ENCODE peak calls at places on chromosomes 4 and X, in six cellular contexts. R is GM23248, I is MM.1S, S is neural progenitor cell, B is PC-9, T is PC-3. X is an unnamed sample.

GRCh38 chr4:17447056-17447455 is 64.8 kb downstream of the QDPR start:
- DNase-seq in R (peak; percentile 50), I (no peak), S (no peak), B (peak; percentile 43), T (no peak), X (no peak)

GRCh38 chr4:151674804-151675290 is 86.0 kb downstream of the GATB start:
- DNase-seq in R (peak; percentile 54), I (no peak), S (peak; percentile 73), B (no peak), T (no peak), X (peak; percentile 87)

GRCh38 chr4:149823770-149824221 is 8.2 kb upstream of the IQCM start:
- DNase-seq in R (peak; percentile 92), I (no peak), S (no peak), B (no peak), T (peak; percentile 79), X (no peak)

GRCh38 chrX:100748133-100748532 is 16.2 kb upstream of the SYTL4 start:
- DNase-seq in R (no peak), I (no peak), S (no peak), B (peak; percentile 87), T (peak; percentile 44), X (no peak)

GRCh38 chrX:110021180-110022022 is 18.5 kb downstream of the TMEM164 start:
- DNase-seq in R (peak; percentile 72), I (no peak), S (no peak), B (no peak), T (no peak), X (no peak)

GRCh38 chr4:385934-386707 is 48.5 kb downstream of the ZNF141 start:
- DNase-seq in R (no peak), I (no peak), S (no peak), B (no peak), T (no peak), X (peak; percentile 97)

GRCh38 chrX:41419082-41419481 is 28.1 kb upstream of the NYX start:
- DNase-seq in R (no peak), I (no peak), S (no peak), B (no peak), T (no peak), X (no peak)

GRCh38 chrX:666762-667161 is 36.2 kb downstream of the SHOX start:
- DNase-seq in R (no peak), I (no peak), S (no peak), B (no peak), T (no peak), X (peak; percentile 44)

GRCh38 chr4:148951346-148951745 is 509.1 kb upstream of the NR3C2 start:
- DNase-seq in R (no peak), I (no peak), S (no peak), B (no peak), T (peak; percentile 27), X (no peak)

GRCh38 chr4:116906758-116907157 is 178.6 kb downstream of the TRAM1L1 start:
- DNase-seq in R (no peak), I (no peak), S (no peak), B (no peak), T (no peak), X (no peak)

GRCh38 chr4:183532823-183533222 is 28.0 kb downstream of the ING2 start:
- DNase-seq in R (no peak), I (no peak), S (no peak), B (no peak), T (peak; percentile 80), X (no peak)

GRCh38 chrX:17812763-17813162 is 48.3 kb downstream of the RAI2 start:
- DNase-seq in R (peak; percentile 30), I (no peak), S (peak; percentile 49), B (no peak), T (peak; percentile 37), X (peak; percentile 39)

GRCh38 chr4:189129044-189129443 is 811.6 kb upstream of the FRG1 start:
- DNase-seq in R (no peak), I (no peak), S (no peak), B (no peak), T (no peak), X (no peak)

GRCh38 chr4:2172627-2173231 is 69.2 kb downstream of the HAUS3 start:
- DNase-seq in R (no peak), I (no peak), S (no peak), B (no peak), T (no peak), X (no peak)

GRCh38 chr4:54958236-54958635 is 167.2 kb downstream of the KDR start:
- DNase-seq in R (peak; percentile 7), I (no peak), S (no peak), B (no peak), T (no peak), X (no peak)

GRCh38 chr4:25550376-25551030 is 105.1 kb upstream of the SLC34A2 start:
- DNase-seq in R (no peak), I (no peak), S (no peak), B (no peak), T (peak; percentile 51), X (no peak)

GRCh38 chrX:117998171-117998570 is 118.4 kb downstream of the KLHL13 start:
- DNase-seq in R (no peak), I (no peak), S (no peak), B (no peak), T (no peak), X (no peak)

GRCh38 chr4:74886490-74886889 is 46.4 kb upstream of the PARM1 start:
- DNase-seq in R (peak; percentile 76), I (no peak), S (no peak), B (no peak), T (no peak), X (no peak)

GRCh38 chr4:67393699-67394281 is 151.5 kb downstream of the CENPC start:
- DNase-seq in R (peak; percentile 51), I (peak; percentile 35), S (peak; percentile 57), B (no peak), T (peak; percentile 78), X (peak; percentile 67)

GRCh38 chr4:71064521-71064920 is 71.1 kb downstream of the DCK start:
- DNase-seq in R (no peak), I (no peak), S (no peak), B (no peak), T (no peak), X (no peak)

GRCh38 chr4:142474398-142475087 is 371.6 kb downstream of the INPP4B start:
- DNase-seq in R (peak; percentile 56), I (peak; percentile 97), S (no peak), B (peak; percentile 98), T (peak; percentile 98), X (no peak)

GRCh38 chr4:16032871-16033505 is 50.8 kb downstream of the PROM1 start:
- DNase-seq in R (no peak), I (no peak), S (peak; percentile 69), B (no peak), T (no peak), X (peak; percentile 62)

GRCh38 chr4:87913871-87914270 is 61.6 kb upstream of the SPP1 start:
- DNase-seq in R (peak; percentile 18), I (no peak), S (no peak), B (no peak), T (no peak), X (no peak)

GRCh38 chr4:161714928-161715327 is 448.9 kb downstream of the FSTL5 start:
- DNase-seq in R (no peak), I (no peak), S (no peak), B (no peak), T (no peak), X (no peak)

GRCh38 chrX:11424903-11425674 is 131.9 kb downstream of the AMELX start:
- DNase-seq in R (no peak), I (no peak), S (no peak), B (no peak), T (peak; percentile 57), X (no peak)

GRCh38 chrX:136625246-136625645 is 22.7 kb upstream of the CD40LG start:
- DNase-seq in R (no peak), I (no peak), S (no peak), B (no peak), T (no peak), X (no peak)
- H3F3A ChIP-seq in R (no peaks in the 10 kb centered on the region), I (no peaks in the 10 kb centered on the region), S (no peaks in the 10 kb centered on the region), B (no peaks in the 10 kb centered on the region), T (no peaks in the 10 kb centered on the region), X (no peaks in the 10 kb centered on the region)

GRCh38 chr4:153533387-153533786 is 67.2 kb downstream of the TMEM131L start:
- DNase-seq in R (peak; percentile 65), I (no peak), S (no peak), B (no peak), T (no peak), X (no peak)

GRCh38 chr4:153532227-153532626 is 66.1 kb downstream of the TMEM131L start:
- DNase-seq in R (no peak), I (no peak), S (no peak), B (no peak), T (no peak), X (no peak)

GRCh38 chr4:153530284-153530995 is 64.3 kb downstream of the TMEM131L start:
- DNase-seq in R (no peak), I (no peak), S (no peak), B (no peak), T (no peak), X (no peak)

GRCh38 chr4:153530996-153531375 is 64.8 kb downstream of the TMEM131L start:
- DNase-seq in R (no peak), I (no peak), S (no peak), B (no peak), T (no peak), X (no peak)

DNA sequence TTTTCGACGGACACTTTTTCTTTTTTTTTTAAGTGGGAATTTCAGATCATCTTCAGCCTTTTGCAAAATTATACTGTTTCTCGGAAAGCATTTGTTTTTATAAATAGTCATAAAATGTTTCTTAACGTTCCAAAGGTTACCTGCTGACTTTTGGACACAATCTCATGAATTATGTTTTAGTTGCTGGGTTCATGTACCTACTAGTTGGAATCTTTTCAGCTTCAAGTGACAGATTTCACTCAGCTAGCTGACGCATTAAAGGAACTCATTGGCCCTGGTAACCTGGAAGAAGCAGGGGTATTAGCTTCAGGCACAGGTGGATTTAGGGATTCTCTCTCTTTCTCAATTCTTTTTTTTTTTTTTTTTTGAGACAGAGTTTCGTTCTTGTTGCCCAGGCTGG is 66.5 kb downstream of the TMEM131L start:
- DNase-seq in R (no peak), I (no peak), S (no peak), B (no peak), T (no peak), X (no peak)
- H3F3A ChIP-seq in R (no peaks in the 10 kb centered on the region), I (no peaks in the 10 kb centered on the region), S (peaks cover 4% of the 10 kb centered on the region), B (no peaks in the 10 kb centered on the region), T (no peaks in the 10 kb centered on the region), X (peaks cover 4% of the 10 kb centered on the region)

GRCh38 chr4:118278473-118279274 is 74.1 kb downstream of the PRSS12 start:
- DNase-seq in R (peak; percentile 96), I (peak; percentile 99), S (peak; percentile 94), B (peak; percentile 81), T (peak; percentile 92), X (peak; percentile 99)
- H3F3A ChIP-seq in R (peaks cover 54% of the 10 kb centered on the region), I (peaks cover 61% of the 10 kb centered on the region), S (peaks cover 38% of the 10 kb centered on the region), B (peaks cover 46% of the 10 kb centered on the region), T (peaks cover 24% of the 10 kb centered on the region), X (peaks cover 23% of the 10 kb centered on the region)

DNA sequence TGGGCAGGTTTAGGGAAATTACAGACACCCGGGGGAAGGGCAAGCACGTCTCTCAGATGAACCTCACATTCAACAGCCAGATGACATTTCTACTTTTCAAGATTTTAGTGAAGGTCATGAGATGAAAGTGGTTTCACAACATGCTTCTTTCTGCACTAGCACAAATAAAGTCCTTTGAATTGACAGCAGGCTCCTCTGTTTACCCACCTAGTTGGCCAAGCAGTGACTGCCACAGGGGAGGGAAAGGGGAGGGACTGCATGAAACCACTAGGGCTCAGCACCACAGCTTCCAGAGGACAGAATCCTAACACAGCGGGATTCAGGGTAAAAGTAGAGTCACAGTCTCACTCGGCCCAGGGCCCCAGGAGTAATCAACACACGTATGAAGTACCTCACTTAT is 6.2 kb downstream of the RAB40A start:
- DNase-seq in R (no peak), I (no peak), S (no peak), B (no peak), T (no peak), X (peak; percentile 27)
- H3F3A ChIP-seq in R (no peaks in the 10 kb centered on the region), I (no peaks in the 10 kb centered on the region), S (no peaks in the 10 kb centered on the region), B (no peaks in the 10 kb centered on the region), T (no peaks in the 10 kb centered on the region), X (no peaks in the 10 kb centered on the region)

X was measured in GM23338.